ENCODE peak calls at places on chromosomes 6 and 20, in seven cellular contexts. W is Peyer's patch; D is HFF-Myc; C is HepG2; H is upper lobe of right lung; Y is GM06990; L is CD8-positive, alpha-beta T cell. F is an unnamed sample.

GRCh38 chr6:138007014-138007472 is 100.2 kb downstream of the PERP start:
- DNase-seq in W (no peak), D (no peak), C (peak; percentile 48), H (no peak), Y (no peak), L (peak; percentile 51), F (no peak)

GRCh38 chr6:156660389-156660788 is 116.8 kb upstream of the ARID1B start:
- DNase-seq in W (no peak), D (no peak), C (no peak), H (no peak), Y (no peak), L (no peak), F (no peak)

GRCh38 chr6:52568320-52568719 is 8.5 kb downstream of the TRAM2 start:
- DNase-seq in W (no peak), D (no peak), C (no peak), H (no peak), Y (no peak), L (no peak), F (no peak)

GRCh38 chr6:157304840-157305675 is 18.3 kb downstream of the TMEM242 start:
- DNase-seq in W (no peak), D (no peak), C (no peak), H (no peak), Y (no peak), L (no peak), F (no peak)

GRCh38 chr6:32153252-32153834 is 598 bp upstream of the PPT2 start:
- DNase-seq in W (peak; percentile 70), D (no peak), C (peak; percentile 48), H (peak; percentile 76), Y (no peak), L (no peak), F (no peak)

GRCh38 chr6:38552136-38552535 is 87.6 kb downstream of the BTBD9 start:
- DNase-seq in W (no peak), D (no peak), C (no peak), H (no peak), Y (peak; percentile 53), L (no peak), F (no peak)

GRCh38 chr20:63457737-63458136 is 14.7 kb downstream of the KCNQ2 start:
- DNase-seq in W (no peak), D (no peak), C (no peak), H (no peak), Y (no peak), L (no peak), F (no peak)

GRCh38 chr6:41846666-41847237 is 48.4 kb downstream of the USP49 start:
- DNase-seq in W (no peak), D (peak; percentile 95), C (peak; percentile 93), H (no peak), Y (peak; percentile 30), L (peak; percentile 61), F (peak; percentile 93)

DNA sequence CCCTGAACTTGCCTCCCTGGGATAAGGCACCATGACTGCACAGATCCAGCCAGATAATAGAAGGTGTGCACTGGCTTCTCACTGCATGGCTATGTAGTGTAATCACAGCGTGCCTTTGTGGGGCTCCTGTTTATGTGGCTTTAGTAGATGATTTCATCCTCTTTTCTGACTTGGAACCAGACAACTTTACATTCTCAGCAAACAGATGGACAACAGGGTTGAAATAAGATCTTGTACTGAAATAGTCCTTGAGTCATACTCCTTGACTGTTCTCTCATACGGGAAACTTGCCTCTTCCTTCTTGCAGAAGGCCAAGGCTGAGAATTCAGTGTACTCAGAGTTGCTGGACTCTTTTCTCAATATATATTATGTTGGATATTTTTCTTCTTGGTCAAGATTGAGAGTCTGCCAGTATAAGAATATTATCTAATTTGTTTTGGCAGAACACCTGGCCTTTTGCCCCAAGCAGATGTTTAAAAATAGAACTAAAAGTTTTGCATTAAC is 25.0 kb upstream of the RNF144B start:
- DNase-seq in W (no peak), D (peak; percentile 44), C (no peak), H (no peak), Y (no peak), L (no peak), F (peak; percentile 47)
- H3K4me3 ChIP-seq in W (no peak overlapping the region), D (no peak overlapping the region), C (no peak overlapping the region), H (no peak overlapping the region), Y (no peak overlapping the region), L (no peak overlapping the region), F (no peak overlapping the region)

GRCh38 chr6:117399924-117400323 is 25.8 kb downstream of the ROS1 start:
- DNase-seq in W (no peak), D (no peak), C (peak; percentile 20), H (no peak), Y (no peak), L (no peak), F (no peak)
- TF ChIP-seq CTCF in W (peak; percentile 40), D (no peak), C (peak; percentile 51), H (no peak), Y (no peak), L (no peak), F (peak; percentile 48)

GRCh38 chr6:89144358-89145041 is 1.4 kb upstream of the PM20D2 start:
- DNase-seq in W (no peak), D (no peak), C (no peak), H (no peak), Y (peak; percentile 31), L (no peak), F (peak; percentile 50)
- H3K4me3 ChIP-seq in W (no peak overlapping the region), D (no peak overlapping the region), C (no peak overlapping the region), H (no peak overlapping the region), Y (no peak overlapping the region), L (no peak overlapping the region), F (no peak overlapping the region)

GRCh38 chr20:17650301-17650761 is 31.7 kb downstream of the RRBP1 start:
- DNase-seq in W (peak; percentile 35), D (no peak), C (no peak), H (peak; percentile 65), Y (no peak), L (no peak), F (no peak)

GRCh38 chr20:17650816-17651760 is 31.0 kb downstream of the RRBP1 start:
- DNase-seq in W (peak; percentile 5), D (no peak), C (no peak), H (peak; percentile 39), Y (no peak), L (no peak), F (no peak)

GRCh38 chr20:17653835-17654648 is 28.0 kb downstream of the RRBP1 start:
- DNase-seq in W (no peak), D (no peak), C (no peak), H (peak; percentile 40), Y (no peak), L (no peak), F (no peak)

GRCh38 chr20:17652411-17652810 is 29.6 kb downstream of the RRBP1 start:
- DNase-seq in W (peak; percentile 36), D (no peak), C (no peak), H (peak; percentile 42), Y (no peak), L (no peak), F (no peak)

DNA sequence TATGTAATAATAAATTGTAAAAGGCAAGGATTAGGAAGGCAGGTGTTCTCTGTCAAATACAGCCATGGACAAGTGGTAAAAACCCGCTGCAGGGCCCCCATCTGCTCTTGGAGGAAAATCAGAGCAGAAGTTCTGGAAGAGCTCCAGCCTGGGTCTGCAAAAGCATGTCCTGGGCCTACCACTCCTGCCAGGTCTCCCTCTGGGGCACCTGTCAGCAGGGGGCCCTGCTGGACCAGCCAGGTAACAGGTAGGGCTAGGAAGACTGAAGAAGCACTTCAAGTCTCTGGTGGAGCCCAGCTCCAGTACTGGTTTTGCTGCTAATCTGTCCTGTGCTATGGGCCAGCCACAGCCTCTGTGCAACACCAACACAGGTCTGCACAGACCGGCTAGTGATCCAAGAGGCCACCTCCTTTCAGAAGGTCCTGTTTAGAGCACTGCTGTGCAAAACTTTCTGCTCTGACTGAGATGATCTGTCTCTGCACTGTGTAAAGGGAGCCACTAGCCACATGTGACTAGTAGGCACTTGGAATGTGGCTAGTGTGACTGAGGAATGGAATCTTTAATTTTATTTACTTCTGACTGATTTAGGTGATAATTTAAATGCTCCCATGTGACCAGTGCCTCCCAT is 30.2 kb downstream of the RRBP1 start:
- DNase-seq in W (peak; percentile 50), D (no peak), C (no peak), H (peak; percentile 61), Y (no peak), L (no peak), F (peak; percentile 54)
- TF ChIP-seq CTCF in W (peak; percentile 31), D (no peak), C (peak; percentile 67), H (no peak), Y (peak; percentile 18), L (no peak), F (peak; percentile 65)

GRCh38 chr6:36599791-36600209 is 5.6 kb downstream of the SRSF3 start:
- DNase-seq in W (peak; percentile 61), D (no peak), C (no peak), H (peak; percentile 70), Y (no peak), L (peak; percentile 65), F (no peak)
- H3K4me3 ChIP-seq in W (no peak overlapping the region), D (peak overlapping the region; percentile 75), C (peak overlapping the region; percentile 34), H (peak overlapping the region; percentile 99), Y (peak overlapping the region; percentile 14), L (peak overlapping the region; percentile 40), F (no peak overlapping the region)

GRCh38 chr6:49548613-49549304 is 1.7 kb upstream of the C6orf141 start:
- DNase-seq in W (no peak), D (no peak), C (no peak), H (no peak), Y (no peak), L (no peak), F (no peak)
- TF ChIP-seq CTCF in W (no peak), D (no peak), C (no peak), H (no peak), Y (no peak), L (no peak), F (no peak)

F was measured in LNCaP clone FGC.